ENCODE peak calls at places on chromosomes 12 and 14, in nine cellular contexts. U is kidney glomerular epithelial cell; T is aorta; F is endothelial cell of umbilical vein; P is activated CD4-positive, alpha-beta T cell treated with anti-CD3 and anti-CD28 coated beads for 4 hours; M is nephron progenitor cell; L is AG04450; A is AG09309; E is SW 1271. S is an unnamed sample.

GRCh38 chr14:75476274-75476995 is 45.8 kb upstream of the BATF start:
- DNase-seq in P (no peak), L (no peak), M (no peak), U (no peak), A (no peak), F (no peak), T (peak), E (no peak), S (no peak)

GRCh38 chr12:581321-581720 is 81.9 kb downstream of the NINJ2 start:
- DNase-seq in T (no peak), U (no peak), A (no peak), P (no peak), E (no peak), L (no peak), M (no peak), F (no peak), S (no peak)

GRCh38 chr12:112353389-112353788 is 28.8 kb downstream of the HECTD4 start:
- DNase-seq in A (no peak), T (no peak), L (no peak), F (no peak), P (no peak), M (no peak), E (no peak), U (no peak), S (no peak)

GRCh38 chr14:100271247-100271939 is 32.4 kb downstream of the YY1 start:
- DNase-seq in T (no peak), P (peak), A (no peak), F (peak), L (no peak), M (no peak), U (no peak), E (no peak), S (peak)

GRCh38 chr14:32203928-32204357 is 874 bp upstream of the RNU6-8 start:
- DNase-seq in T (no peak), M (peak), U (no peak), L (no peak), F (no peak), A (no peak), E (no peak), P (no peak), S (no peak)

GRCh38 chr12:79643821-79644220 is 46.9 kb downstream of the PAWR start:
- DNase-seq in A (no peak), T (no peak), U (no peak), M (no peak), L (no peak), P (no peak), E (no peak), F (no peak), S (no peak)

GRCh38 chr12:25935355-25936144 is 22.9 kb upstream of the RASSF8 start:
- DNase-seq in M (no peak), T (no peak), P (no peak), F (no peak), A (no peak), E (no peak), L (no peak), U (peak), S (no peak)

GRCh38 chr14:90276627-90277367 is 20.4 kb downstream of the PSMC1 start:
- DNase-seq in A (no peak), T (no peak), L (no peak), E (no peak), P (no peak), F (no peak), U (no peak), M (no peak), S (no peak)

GRCh38 chr12:42565001-42565400 is 24.5 kb downstream of the PRICKLE1 start:
- DNase-seq in U (no peak), T (no peak), M (no peak), P (no peak), F (no peak), E (no peak), L (no peak), A (no peak), S (no peak)

GRCh38 chr12:14884458-14884878 is 1.2 kb downstream of the MGP start:
- DNase-seq in L (peak), M (no peak), A (peak), P (peak), E (no peak), F (peak), U (peak), T (peak), S (peak)

GRCh38 chr14:90383731-90384542 is 12.9 kb upstream of the CALM1 start:
- DNase-seq in T (peak), P (peak), M (peak), A (no peak), U (no peak), L (no peak), E (no peak), F (peak), S (no peak)

GRCh38 chr12:52662093-52663006 is 10.3 kb upstream of the KRT2 start:
- DNase-seq in P (no peak), M (no peak), L (no peak), F (no peak), A (no peak), E (no peak), T (no peak), U (no peak), S (no peak)

GRCh38 chr14:87231336-87232026 is 761.5 kb downstream of the GALC start:
- DNase-seq in E (no peak), L (no peak), T (no peak), P (no peak), F (no peak), U (peak), A (no peak), M (no peak), S (no peak)

GRCh38 chr12:67758119-67758873 is 109.8 kb downstream of the DYRK2 start:
- DNase-seq in A (no peak), P (no peak), L (no peak), M (no peak), F (no peak), U (no peak), E (no peak), T (no peak), S (no peak)

GRCh38 chr12:122100568-122100967 is 22.0 kb downstream of the MLXIP start:
- DNase-seq in T (no peak), L (no peak), U (no peak), M (no peak), A (no peak), P (no peak), F (no peak), E (no peak), S (no peak)

GRCh38 chr14:20986811-20987210 is 3.0 kb upstream of the METTL17 start:
- DNase-seq in M (no peak), P (no peak), A (peak), T (no peak), U (peak), F (peak), E (peak), L (peak), S (no peak)

S was measured in D341Med.